ENCODE peak calls at places on chromosome 21, in four cellular contexts. One of them, this sample, is unnamed.
A peak's percentile ranks its signal among the peaks of the same experiment; 100 is the strongest.

GRCh38 chr21:32562426-32562825 is 22.9 kb downstream of the TCP10L start:
- DNase-seq in A549: no peak
- DNase-seq in AG04450: no peak
- DNase-seq in psoas muscle: no peak
- DNase-seq in this sample: peak; percentile 39

GRCh38 chr21:25934771-25935224 is 200.0 kb downstream of the GABPA start:
- DNase-seq in A549: peak; percentile 15
- DNase-seq in AG04450: peak; percentile 86
- DNase-seq in psoas muscle: peak; percentile 87
- DNase-seq in this sample: peak; percentile 88

GRCh38 chr21:41373769-41374168 is 11.9 kb downstream of the MX2 start:
- DNase-seq in A549: no peak
- DNase-seq in AG04450: no peak
- DNase-seq in psoas muscle: no peak
- DNase-seq in this sample: no peak

GRCh38 chr21:41168391-41169257 is 664 bp downstream of the BACE2 start:
- DNase-seq in A549: peak; percentile 7
- DNase-seq in AG04450: no peak
- DNase-seq in psoas muscle: peak; percentile 69
- DNase-seq in this sample: peak; percentile 48

GRCh38 chr21:32772281-32773047 is 909 bp upstream of the PAXBP1 start:
- DNase-seq in A549: peak; percentile 19
- DNase-seq in AG04450: no peak
- DNase-seq in psoas muscle: peak; percentile 60
- DNase-seq in this sample: no peak

GRCh38 chr21:37742115-37742514 is 174.1 kb downstream of the KCNJ6 start:
- DNase-seq in A549: no peak
- DNase-seq in AG04450: no peak
- DNase-seq in psoas muscle: no peak
- DNase-seq in this sample: no peak

GRCh38 chr21:27805696-27806095 is 838.8 kb upstream of the ADAMTS5 start:
- DNase-seq in A549: no peak
- DNase-seq in AG04450: no peak
- DNase-seq in psoas muscle: no peak
- DNase-seq in this sample: no peak

GRCh38 chr21:28239345-28239744 is 753.3 kb downstream of the LTN1 start:
- DNase-seq in A549: no peak
- DNase-seq in AG04450: no peak
- DNase-seq in psoas muscle: no peak
- DNase-seq in this sample: no peak

GRCh38 chr21:33374080-33374873 is 28.9 kb upstream of the IFNGR2 start:
- DNase-seq in A549: peak; percentile 33
- DNase-seq in AG04450: no peak
- DNase-seq in psoas muscle: no peak
- DNase-seq in this sample: peak; percentile 28

GRCh38 chr21:36567216-36567917 is 87.4 kb upstream of the CLDN14 start:
- DNase-seq in A549: no peak
- DNase-seq in AG04450: no peak
- DNase-seq in psoas muscle: no peak
- DNase-seq in this sample: no peak

GRCh38 chr21:32592929-32593502 is 7.7 kb upstream of the TCP10L start:
- DNase-seq in A549: no peak
- DNase-seq in AG04450: no peak
- DNase-seq in psoas muscle: no peak
- DNase-seq in this sample: no peak

GRCh38 chr21:30102881-30103280 is 63.7 kb downstream of the CLDN17 start:
- DNase-seq in A549: no peak
- DNase-seq in AG04450: no peak
- DNase-seq in psoas muscle: no peak
- DNase-seq in this sample: no peak

GRCh38 chr21:31644648-31645047 is 14.8 kb upstream of the SOD1 start:
- DNase-seq in A549: no peak
- DNase-seq in AG04450: no peak
- DNase-seq in psoas muscle: no peak
- DNase-seq in this sample: no peak

GRCh38 chr21:32309906-32310460 is 11.3 kb downstream of the MRAP start:
- DNase-seq in A549: no peak
- DNase-seq in AG04450: no peak
- DNase-seq in psoas muscle: no peak
- DNase-seq in this sample: no peak

GRCh38 chr21:36847189-36847588 is 119.3 kb downstream of the HLCS start:
- DNase-seq in A549: peak; percentile 69
- DNase-seq in AG04450: peak; percentile 49
- DNase-seq in psoas muscle: no peak
- DNase-seq in this sample: peak; percentile 50

GRCh38 chr21:21101911-21102310 is 103.7 kb downstream of the NCAM2 start:
- DNase-seq in A549: no peak
- DNase-seq in AG04450: peak; percentile 43
- DNase-seq in psoas muscle: no peak
- DNase-seq in this sample: peak; percentile 27

GRCh38 chr21:29145354-29145782 is 14.9 kb downstream of the MAP3K7CL start:
- DNase-seq in A549: peak; percentile 3
- DNase-seq in AG04450: peak; percentile 73
- DNase-seq in psoas muscle: peak; percentile 63
- DNase-seq in this sample: peak; percentile 69

GRCh38 chr21:21907271-21907670 is 909.1 kb downstream of the NCAM2 start:
- DNase-seq in A549: no peak
- DNase-seq in AG04450: no peak
- DNase-seq in psoas muscle: no peak
- DNase-seq in this sample: peak; percentile 58

GRCh38 chr21:29893687-29894086 is 46.1 kb downstream of the GRIK1 start:
- DNase-seq in A549: no peak
- DNase-seq in AG04450: no peak
- DNase-seq in psoas muscle: no peak
- DNase-seq in this sample: no peak

GRCh38 chr21:17577701-17578100 is 35.0 kb downstream of the BTG3 start:
- DNase-seq in A549: no peak
- DNase-seq in AG04450: no peak
- DNase-seq in psoas muscle: no peak
- DNase-seq in this sample: no peak

GRCh38 chr21:14863745-14864210 is 201.0 kb downstream of the NRIP1 start:
- DNase-seq in A549: no peak
- DNase-seq in AG04450: no peak
- DNase-seq in psoas muscle: no peak
- DNase-seq in this sample: no peak

GRCh38 chr21:42222386-42222785 is 3.4 kb downstream of the ABCG1 start:
- DNase-seq in A549: no peak
- DNase-seq in AG04450: no peak
- DNase-seq in psoas muscle: no peak
- DNase-seq in this sample: no peak

GRCh38 chr21:37868896-37869295 is 47.4 kb downstream of the KCNJ6 start:
- DNase-seq in A549: no peak
- DNase-seq in AG04450: no peak
- DNase-seq in psoas muscle: no peak
- DNase-seq in this sample: no peak

GRCh38 chr21:15063821-15064575 is 802 bp downstream of the NRIP1 start:
- DNase-seq in A549: peak; percentile 7
- DNase-seq in AG04450: no peak
- DNase-seq in psoas muscle: peak; percentile 76
- DNase-seq in this sample: no peak

GRCh38 chr21:20445971-20446370 is 552.2 kb upstream of the NCAM2 start:
- DNase-seq in A549: no peak
- DNase-seq in AG04450: no peak
- DNase-seq in psoas muscle: no peak
- DNase-seq in this sample: no peak

GRCh38 chr21:29449306-29449940 is 150.7 kb downstream of the BACH1 start:
- DNase-seq in A549: no peak
- DNase-seq in AG04450: no peak
- DNase-seq in psoas muscle: no peak
- DNase-seq in this sample: no peak

GRCh38 chr21:32520885-32521735 is 64.2 kb downstream of the TCP10L start:
- DNase-seq in A549: no peak
- DNase-seq in AG04450: peak; percentile 91
- DNase-seq in psoas muscle: peak; percentile 91
- DNase-seq in this sample: peak; percentile 94

GRCh38 chr21:42063578-42064521 is 7.3 kb upstream of the UMODL1 start:
- DNase-seq in A549: no peak
- DNase-seq in AG04450: no peak
- DNase-seq in psoas muscle: no peak
- DNase-seq in this sample: no peak

GRCh38 chr21:31730687-31731111 is 1.2 kb downstream of the SCAF4 start:
- DNase-seq in A549: peak; percentile 10
- DNase-seq in AG04450: no peak
- DNase-seq in psoas muscle: no peak
- DNase-seq in this sample: no peak

GRCh38 chr21:28229811-28230210 is 762.9 kb downstream of the LTN1 start:
- DNase-seq in A549: no peak
- DNase-seq in AG04450: no peak
- DNase-seq in psoas muscle: no peak
- DNase-seq in this sample: no peak

GRCh38 chr21:14632359-14632758 is 86.2 kb upstream of the SAMSN1 start:
- DNase-seq in A549: no peak
- DNase-seq in AG04450: no peak
- DNase-seq in psoas muscle: no peak
- DNase-seq in this sample: no peak

GRCh38 chr21:28781602-28782274 is 210.9 kb downstream of the LTN1 start:
- DNase-seq in A549: no peak
- DNase-seq in AG04450: no peak
- DNase-seq in psoas muscle: no peak
- DNase-seq in this sample: no peak

GRCh38 chr21:26050857-26051256 is 119.7 kb downstream of the APP start:
- DNase-seq in A549: no peak
- DNase-seq in AG04450: no peak
- DNase-seq in psoas muscle: no peak
- DNase-seq in this sample: no peak

GRCh38 chr21:46605759-46606426 is 1.0 kb upstream of the S100B start:
- DNase-seq in A549: no peak
- DNase-seq in AG04450: no peak
- DNase-seq in psoas muscle: peak; percentile 63
- DNase-seq in this sample: no peak

GRCh38 chr21:33578214-33578613 is 10.3 kb downstream of the DONSON start:
- DNase-seq in A549: no peak
- DNase-seq in AG04450: no peak
- DNase-seq in psoas muscle: no peak
- DNase-seq in this sample: no peak

GRCh38 chr21:34808569-34809204 is 139.9 kb downstream of the CLIC6 start:
- DNase-seq in A549: no peak
- DNase-seq in AG04450: peak; percentile 26
- DNase-seq in psoas muscle: no peak
- DNase-seq in this sample: peak; percentile 53

DNA sequence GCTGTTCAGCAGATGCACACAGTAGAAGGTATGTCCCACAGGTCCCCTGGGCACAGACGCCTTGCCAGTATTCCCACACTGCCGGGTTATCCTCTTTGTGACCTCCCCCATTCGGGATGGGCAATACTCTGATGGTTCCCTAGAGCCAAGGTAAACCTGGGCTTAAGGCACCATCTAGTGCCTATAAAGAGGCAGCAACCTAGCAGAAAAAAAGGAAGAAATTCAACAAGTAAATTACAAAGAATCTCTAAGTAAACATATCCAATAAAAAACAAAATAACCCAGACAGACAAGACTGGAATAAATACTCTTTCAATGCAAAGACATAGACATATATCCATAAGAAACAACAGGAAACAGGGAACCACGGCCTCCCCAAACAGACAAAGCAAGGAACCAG is 39.4 kb downstream of the HSF2BP start:
- DNase-seq in A549: no peak
- DNase-seq in AG04450: no peak
- DNase-seq in psoas muscle: no peak
- DNase-seq in this sample: no peak
- TF ChIP-seq CTCF in A549: no peak
- TF ChIP-seq CTCF in AG04450: peak; percentile 20
- TF ChIP-seq CTCF in psoas muscle: no peak
- TF ChIP-seq CTCF in this sample: no peak

GRCh38 chr21:45549670-45550463 is 7.6 kb upstream of the SLC19A1 start:
- DNase-seq in A549: no peak
- DNase-seq in AG04450: no peak
- DNase-seq in psoas muscle: peak; percentile 45
- DNase-seq in this sample: no peak
- H3K4me3 ChIP-seq in A549: no peak overlapping the region
- H3K4me3 ChIP-seq in AG04450: no peak overlapping the region
- H3K4me3 ChIP-seq in psoas muscle: no peak overlapping the region
- H3K4me3 ChIP-seq in this sample: no peak overlapping the region

DNA sequence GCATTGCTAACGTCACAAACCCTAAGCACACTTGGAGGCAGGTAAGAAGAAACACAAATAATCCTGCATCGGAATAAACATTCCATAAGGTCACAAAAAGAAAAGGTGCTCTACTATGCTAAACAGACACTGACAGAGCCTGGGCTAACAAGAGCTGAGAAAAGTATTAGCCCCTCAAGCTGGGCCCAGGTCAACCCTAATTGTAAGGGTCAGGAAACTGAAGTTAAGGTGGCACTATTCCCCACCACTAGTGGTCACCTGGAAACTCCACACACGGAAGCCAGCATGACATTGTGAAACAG is 1.3 kb downstream of the PTTG1IP start:
- DNase-seq in A549: no peak
- DNase-seq in AG04450: no peak
- DNase-seq in psoas muscle: no peak
- DNase-seq in this sample: no peak
- TF ChIP-seq CTCF in A549: no peak
- TF ChIP-seq CTCF in AG04450: no peak
- TF ChIP-seq CTCF in psoas muscle: peak; percentile 4
- TF ChIP-seq CTCF in this sample: no peak

GRCh38 chr21:45076245-45076661 is 1.9 kb downstream of the ADARB1 start:
- DNase-seq in A549: no peak
- DNase-seq in AG04450: no peak
- DNase-seq in psoas muscle: no peak
- DNase-seq in this sample: no peak
- H3K4me3 ChIP-seq in A549: no peak overlapping the region
- H3K4me3 ChIP-seq in AG04450: peak overlapping the region; percentile 83
- H3K4me3 ChIP-seq in psoas muscle: peak overlapping the region; percentile 85
- H3K4me3 ChIP-seq in this sample: no peak overlapping the region

GRCh38 chr21:43728467-43729390 is 9.8 kb downstream of the PDXK start:
- DNase-seq in A549: peak; percentile 68
- DNase-seq in AG04450: peak; percentile 97
- DNase-seq in psoas muscle: peak; percentile 96
- DNase-seq in this sample: peak; percentile 92
- TF ChIP-seq CTCF in A549: no peak
- TF ChIP-seq CTCF in AG04450: no peak
- TF ChIP-seq CTCF in psoas muscle: peak; percentile 21
- TF ChIP-seq CTCF in this sample: peak; percentile 10

DNA sequence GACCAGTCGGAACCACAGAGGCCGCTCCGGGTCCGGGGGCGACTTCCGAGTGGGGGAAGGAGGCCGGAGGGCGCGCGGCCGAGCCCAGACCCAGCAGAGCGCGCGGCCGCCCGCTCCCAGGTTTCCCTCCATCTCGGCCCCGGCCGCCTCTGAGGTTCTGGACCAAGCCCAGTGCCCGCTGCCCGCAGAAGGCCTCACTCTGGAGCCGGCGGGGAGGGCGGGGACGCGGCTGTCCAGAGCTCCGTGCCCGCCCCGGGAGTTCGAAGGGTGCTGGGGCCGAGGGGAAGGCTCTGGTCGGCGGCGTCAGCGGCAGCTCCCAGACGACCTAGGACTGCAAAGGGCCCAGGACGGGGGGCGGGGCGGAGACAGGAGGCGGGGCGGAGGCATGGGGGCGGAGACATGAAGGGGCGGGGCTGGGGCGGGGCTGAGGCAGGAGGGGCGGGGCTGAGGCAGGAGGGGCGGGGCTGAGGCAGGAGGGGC is 48.0 kb upstream of the SLC19A1 start:
- DNase-seq in A549: peak; percentile 41
- DNase-seq in AG04450: no peak
- DNase-seq in psoas muscle: peak; percentile 69
- DNase-seq in this sample: no peak
- H3K4me3 ChIP-seq in A549: peak overlapping the region; percentile 54
- H3K4me3 ChIP-seq in AG04450: peak overlapping the region; percentile 46
- H3K4me3 ChIP-seq in psoas muscle: peak overlapping the region; percentile 54
- H3K4me3 ChIP-seq in this sample: peak overlapping the region; percentile 41

GRCh38 chr21:44456207-44456914 is 1.1 kb downstream of the LRRC3 start:
- DNase-seq in A549: no peak
- DNase-seq in AG04450: no peak
- DNase-seq in psoas muscle: peak; percentile 41
- DNase-seq in this sample: no peak
- TF ChIP-seq CTCF in A549: no peak
- TF ChIP-seq CTCF in AG04450: no peak
- TF ChIP-seq CTCF in psoas muscle: no peak
- TF ChIP-seq CTCF in this sample: no peak